ENCODE peak calls at places on chromosomes 1 and 21, in eight cellular contexts. N is LNCaP clone FGC, T is AG09319, K is HL-60, I is body of pancreas, F is neural crest cell, B is breast epithelium, V is GM06990. R is an unnamed sample.

GRCh38 chr1:76786232-76786631 is 81.0 kb upstream of the ST6GALNAC5 start:
- DNase-seq in V (no peak), N (no peak), T (no peak), B (no peak), K (no peak), F (no peak), I (no peak), R (no peak)

GRCh38 chr21:38914071-38914491 is 108.4 kb downstream of the ETS2 start:
- DNase-seq in F (no peak), I (no peak), B (no peak), V (no peak), T (no peak), K (no peak), N (no peak), R (no peak)

GRCh38 chr21:35048706-35049617 is at the start of gene RUNX1:
- DNase-seq in N (no peak), F (no peak), K (peak), V (peak), I (peak), T (no peak), B (peak), R (no peak)

GRCh38 chr1:9235123-9235513 is 544 bp downstream of the H6PD start:
- DNase-seq in I (peak), N (no peak), T (peak), F (peak), K (no peak), V (no peak), B (no peak), R (peak)

GRCh38 chr1:2446394-2446793 is 29.7 kb upstream of the PLCH2 start:
- DNase-seq in V (no peak), F (peak), T (no peak), B (no peak), K (no peak), I (no peak), N (no peak), R (no peak)

GRCh38 chr1:169538998-169539871 is 47.0 kb downstream of the F5 start:
- DNase-seq in T (no peak), V (no peak), K (no peak), F (no peak), N (no peak), B (no peak), I (no peak), R (no peak)

GRCh38 chr1:91559838-91560514 is 59.3 kb downstream of the CDC7 start:
- DNase-seq in F (no peak), V (no peak), B (no peak), K (no peak), I (no peak), N (peak), T (no peak), R (no peak)

GRCh38 chr1:118084400-118084799 is 100.6 kb downstream of the SPAG17 start:
- DNase-seq in T (no peak), I (no peak), N (no peak), V (no peak), K (no peak), B (no peak), F (no peak), R (no peak)

GRCh38 chr1:170699696-170700095 is 35.8 kb downstream of the PRRX1 start:
- DNase-seq in I (no peak), N (no peak), T (no peak), B (no peak), F (no peak), K (no peak), V (no peak), R (no peak)

GRCh38 chr1:175178056-175178455 is 14.5 kb downstream of the KIAA0040 start:
- DNase-seq in I (no peak), K (no peak), F (no peak), V (no peak), T (no peak), N (no peak), B (no peak), R (no peak)

GRCh38 chr1:181077576-181078242 is 10.8 kb upstream of the IER5 start:
- DNase-seq in K (no peak), B (no peak), V (no peak), N (no peak), F (no peak), I (no peak), T (no peak), R (no peak)

GRCh38 chr1:6025269-6026094 is 20.2 kb upstream of the KCNAB2 start:
- DNase-seq in I (no peak), F (no peak), V (no peak), K (no peak), B (peak), N (no peak), T (no peak), R (no peak)

GRCh38 chr1:156865865-156866678 is 5.4 kb downstream of the NTRK1 start:
- DNase-seq in K (peak), F (no peak), N (no peak), I (no peak), V (no peak), T (no peak), B (no peak), R (no peak)

GRCh38 chr1:166692354-166692753 is 146.9 kb upstream of the POGK start:
- DNase-seq in K (no peak), B (no peak), T (no peak), I (no peak), N (no peak), V (no peak), F (no peak), R (no peak)

GRCh38 chr1:149942207-149942606 is 5.5 kb upstream of the MTMR11 start:
- DNase-seq in I (no peak), V (no peak), N (no peak), K (no peak), T (no peak), F (peak), B (no peak), R (no peak)

GRCh38 chr21:34498623-34499022 is 13.4 kb downstream of the KCNE1 start:
- DNase-seq in T (no peak), B (peak), I (no peak), V (no peak), F (no peak), N (no peak), K (no peak), R (no peak)

GRCh38 chr1:195376190-195376589 is 1232.0 kb downstream of the KCNT2 start:
- DNase-seq in K (no peak), F (no peak), B (no peak), I (no peak), T (no peak), V (no peak), N (peak), R (no peak)

GRCh38 chr1:247293047-247293446 is 37.2 kb downstream of the VN1R5 start:
- DNase-seq in B (no peak), F (no peak), V (no peak), K (no peak), N (no peak), T (no peak), I (no peak), R (no peak)

GRCh38 chr1:64965239-64966157 is 851 bp downstream of the JAK1 start:
- DNase-seq in V (no peak), K (peak), B (peak), F (peak), N (no peak), T (no peak), I (peak), R (peak)

GRCh38 chr1:151984313-151984956 is 9.2 kb downstream of the S100A10 start:
- DNase-seq in N (no peak), I (no peak), V (peak), B (no peak), K (no peak), F (no peak), T (no peak), R (no peak)

GRCh38 chr1:15916417-15916816 is 59.5 kb downstream of the ZBTB17 start:
- DNase-seq in K (no peak), B (no peak), V (no peak), N (no peak), I (no peak), F (no peak), T (no peak), R (no peak)

GRCh38 chr21:46323227-46323709 is 402 bp downstream of the C21orf58 start:
- DNase-seq in N (no peak), F (no peak), T (no peak), V (no peak), I (peak), K (no peak), B (no peak), R (no peak)

GRCh38 chr1:48236716-48237470 is 14.4 kb downstream of the SLC5A9 start:
- DNase-seq in F (no peak), B (no peak), K (no peak), N (peak), I (no peak), T (no peak), V (no peak), R (no peak)

GRCh38 chr1:212608956-212609700 is 567 bp downstream of the ATF3 start:
- DNase-seq in I (peak), N (no peak), T (no peak), V (peak), K (peak), B (peak), F (peak), R (peak)

GRCh38 chr1:109726728-109727127 is 14.1 kb downstream of the GSTM3 start:
- DNase-seq in T (no peak), I (peak), V (no peak), N (no peak), F (no peak), B (no peak), K (no peak), R (no peak)
- TF ChIP-seq CTCF in T (no peak), I (no peak), V (no peak), N (no peak), F (no peak), B (no peak), K (no peak), R (no peak)

GRCh38 chr1:219152759-219153158 is 20.9 kb upstream of the LYPLAL1 start:
- DNase-seq in F (no peak), K (no peak), N (no peak), B (no peak), T (no peak), V (no peak), I (no peak), R (no peak)

GRCh38 chr1:219150913-219151312 is 22.8 kb upstream of the LYPLAL1 start:
- DNase-seq in F (no peak), N (no peak), T (no peak), K (no peak), B (no peak), V (no peak), I (no peak), R (no peak)

GRCh38 chr1:219149185-219149584 is 24.5 kb upstream of the LYPLAL1 start:
- DNase-seq in F (no peak), T (no peak), K (no peak), I (no peak), N (no peak), V (no peak), B (no peak), R (no peak)

GRCh38 chr1:219153741-219154140 is 19.9 kb upstream of the LYPLAL1 start:
- DNase-seq in B (no peak), I (no peak), K (no peak), T (no peak), V (no peak), F (no peak), N (no peak), R (no peak)

DNA sequence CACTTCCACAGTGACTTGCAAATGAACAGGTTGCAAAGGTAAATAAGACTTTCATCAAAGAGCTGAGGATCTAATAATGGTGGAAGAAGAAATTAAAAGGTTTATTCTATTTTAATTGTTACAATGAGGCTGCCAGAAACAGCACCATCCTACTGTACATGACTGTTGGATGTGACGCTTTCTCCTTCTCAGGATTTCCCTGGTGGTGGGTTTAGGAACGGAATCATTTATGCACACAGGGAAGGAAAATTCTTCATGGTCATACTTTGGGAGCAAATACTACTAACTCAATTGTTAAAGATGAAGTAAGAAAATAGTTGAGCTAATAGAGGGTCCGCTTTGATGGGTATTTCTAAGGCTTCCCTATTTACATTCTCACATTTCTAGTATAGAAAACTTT is 22.2 kb upstream of the LYPLAL1 start:
- DNase-seq in I (no peak), F (no peak), K (no peak), V (no peak), T (no peak), B (no peak), N (no peak), R (no peak)
- TF ChIP-seq CTCF in I (no peak), F (no peak), K (no peak), V (no peak), T (no peak), B (no peak), N (no peak), R (no peak)

DNA sequence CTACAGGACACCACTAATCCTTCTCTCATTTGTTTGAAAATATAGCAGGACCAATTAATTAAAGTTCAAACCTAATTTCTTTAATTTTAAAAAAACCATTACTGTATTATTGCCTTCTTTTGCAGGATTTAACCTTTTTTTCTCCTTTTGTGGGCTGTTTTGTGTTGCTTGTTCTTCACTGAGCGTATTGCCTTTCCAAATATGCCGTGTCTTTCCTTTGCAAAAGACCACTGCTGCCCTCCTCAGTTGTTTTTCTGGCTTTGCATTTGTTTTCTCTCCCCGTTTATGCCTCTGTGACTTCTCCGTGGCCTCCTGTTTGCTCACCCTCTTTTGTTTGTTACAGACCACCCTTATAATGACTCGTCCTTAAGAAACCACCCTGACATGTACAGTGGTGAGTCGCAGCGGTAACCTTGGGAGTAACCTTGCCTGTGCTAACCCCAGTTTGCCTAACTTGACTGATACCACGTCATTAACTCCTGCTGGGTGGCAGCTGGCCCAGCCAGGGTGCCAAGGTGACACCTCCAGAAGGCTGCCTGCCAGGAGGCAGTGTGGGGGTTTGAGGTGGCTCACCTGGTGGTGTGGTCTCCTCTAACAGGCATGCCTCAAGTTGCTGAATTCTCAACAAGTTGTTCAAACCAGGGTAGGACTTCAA is 81.1 kb upstream of the CNTN2 start:
- DNase-seq in I (peak), K (no peak), F (no peak), T (no peak), V (no peak), N (no peak), B (no peak), R (no peak)
- TF ChIP-seq CTCF in I (no peak), K (no peak), F (no peak), T (no peak), V (no peak), N (no peak), B (no peak), R (no peak)

DNA sequence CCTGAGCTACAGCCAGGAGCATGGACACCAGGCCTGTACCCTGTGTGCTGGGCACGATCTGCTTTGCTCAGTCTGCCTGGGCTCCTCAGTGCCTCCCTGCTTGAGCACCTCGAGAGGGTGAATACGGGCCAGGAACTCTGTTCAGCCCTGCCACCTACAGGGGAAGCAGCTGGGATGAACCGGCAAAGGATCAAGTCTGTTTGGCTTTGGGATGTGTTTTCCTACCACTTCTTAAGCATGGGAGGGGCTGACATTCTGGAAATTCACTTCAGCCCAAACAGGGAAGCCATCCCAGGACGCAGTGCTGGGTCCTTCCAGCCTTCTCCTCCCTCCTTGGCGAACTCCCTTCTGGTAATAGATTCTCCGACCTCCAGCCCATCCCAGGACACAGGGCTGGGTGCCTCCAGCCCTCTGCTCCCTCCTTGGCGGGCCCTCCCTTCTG is 55.8 kb upstream of the SELENON start:
- DNase-seq in F (no peak), T (peak), N (no peak), I (peak), V (no peak), B (peak), K (no peak), R (no peak)
- TF ChIP-seq CTCF in F (no peak), T (peak), N (peak), I (peak), V (peak), B (no peak), K (no peak), R (peak)

DNA sequence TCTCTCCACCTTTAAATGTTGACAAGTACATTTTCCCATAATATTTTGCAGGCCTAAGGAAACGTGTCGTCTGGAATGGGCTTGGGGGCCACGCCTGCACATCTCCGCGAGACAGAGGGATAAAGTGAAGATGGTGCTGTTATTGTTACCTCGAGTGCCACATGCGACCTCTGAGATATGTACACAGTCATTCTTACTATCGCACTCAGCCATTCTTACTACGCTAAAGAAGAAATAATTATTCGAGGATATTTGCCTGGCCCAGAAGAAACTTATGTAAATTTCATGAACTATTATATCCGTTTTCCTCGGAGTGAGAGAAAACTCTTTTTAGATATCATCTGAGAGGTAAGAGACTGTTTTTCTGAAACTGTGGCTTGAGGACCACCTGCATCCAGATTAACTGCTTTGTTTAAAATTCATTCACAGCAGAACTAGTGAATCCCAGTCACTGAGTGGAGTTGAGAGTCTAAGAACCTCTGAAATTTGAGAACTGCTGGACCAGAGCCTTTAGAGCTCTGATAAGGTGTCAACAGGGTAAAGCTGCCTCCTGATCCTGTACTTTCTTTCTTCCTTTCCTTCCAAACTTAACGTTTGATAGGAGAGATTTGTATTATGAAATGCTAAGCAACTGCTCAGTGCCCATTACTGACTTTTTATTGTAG is 808 bp downstream of the EXO1 start:
- DNase-seq in F (no peak), I (no peak), T (no peak), B (no peak), K (no peak), V (no peak), N (no peak), R (no peak)
- TF ChIP-seq CTCF in F (no peak), I (no peak), T (no peak), B (no peak), K (no peak), V (no peak), N (no peak), R (no peak)

R was measured in progenitor cell of endocrine pancreas.